ENCODE peak calls at places on chromosomes 2 and 18, in four cellular contexts. N is body of pancreas, O is sigmoid colon, Q is tibial artery. Y is an unnamed sample.

GRCh38 chr2:105573490-105573889 is 171.2 kb upstream of the NCK2 start:
- DNase-seq in N (no peak), O (no peak), Q (no peak), Y (peak; percentile 55)

GRCh38 chr2:157190151-157190550 is 67.4 kb upstream of the GALNT5 start:
- DNase-seq in O (no peak), N (no peak), Q (no peak), Y (no peak)

GRCh38 chr2:171513719-171514160 is 8.5 kb upstream of the CYBRD1 start:
- DNase-seq in O (no peak), N (no peak), Q (no peak), Y (peak; percentile 82)

GRCh38 chr2:237982039-237982725 is 15.4 kb downstream of the UBE2F start:
- DNase-seq in O (no peak), N (no peak), Q (no peak), Y (no peak)

GRCh38 chr18:68519341-68519740 is 195.6 kb downstream of the TMX3 start:
- DNase-seq in O (no peak), Q (no peak), N (no peak), Y (no peak)

GRCh38 chr2:161206491-161207032 is 46.3 kb downstream of the TANK start:
- DNase-seq in O (no peak), N (no peak), Q (no peak), Y (no peak)

GRCh38 chr18:21682276-21683051 is 22.1 kb downstream of the ABHD3 start:
- DNase-seq in O (no peak), Q (no peak), N (no peak), Y (peak; percentile 92)

GRCh38 chr2:165909466-165909865 is 44.1 kb downstream of the TTC21B start:
- DNase-seq in Q (no peak), O (no peak), N (no peak), Y (no peak)

GRCh38 chr2:45028276-45028675 is 19.0 kb upstream of the SIX2 start:
- DNase-seq in N (no peak), O (no peak), Q (no peak), Y (no peak)

GRCh38 chr18:12278153-12278764 is 24.1 kb downstream of the CIDEA start:
- DNase-seq in Q (no peak), O (no peak), N (no peak), Y (no peak)

GRCh38 chr18:37565985-37566478 is 434 bp upstream of the CELF4 start:
- DNase-seq in O (peak; percentile 61), N (peak; percentile 59), Q (no peak), Y (no peak)

GRCh38 chr18:50678651-50679415 is 118.9 kb downstream of the MAPK4 start:
- DNase-seq in O (no peak), N (no peak), Q (peak; percentile 25), Y (no peak)

GRCh38 chr2:136376798-136377211 is 258.9 kb upstream of the CXCR4 start:
- DNase-seq in O (no peak), N (no peak), Q (no peak), Y (no peak)

GRCh38 chr2:54212456-54212855 is 43.6 kb downstream of the TSPYL6 start:
- DNase-seq in Q (no peak), N (no peak), O (no peak), Y (no peak)

GRCh38 chr18:46412831-46413371 is 244.1 kb downstream of the LOXHD1 start:
- DNase-seq in O (no peak), N (no peak), Q (no peak), Y (no peak)

GRCh38 chr2:237922641-237923361 is 44.0 kb upstream of the UBE2F start:
- DNase-seq in Q (peak; percentile 72), O (peak; percentile 72), N (peak; percentile 57), Y (peak; percentile 88)

GRCh38 chr18:9965711-9966624 is 52.2 kb downstream of the VAPA start:
- DNase-seq in Q (no peak), N (no peak), O (no peak), Y (no peak)

GRCh38 chr2:212683346-212683745 is 144.7 kb upstream of the ERBB4 start:
- DNase-seq in Q (no peak), O (no peak), N (no peak), Y (no peak)

GRCh38 chr2:110828330-110828729 is 96.0 kb downstream of the ACOXL start:
- DNase-seq in Q (no peak), O (no peak), N (no peak), Y (no peak)

GRCh38 chr2:14633031-14633430 is 514 bp downstream of the LRATD1 start:
- DNase-seq in Q (no peak), N (peak; percentile 35), O (no peak), Y (peak; percentile 75)

GRCh38 chr2:102145107-102145506 is 2.6 kb downstream of the IL1R1 start:
- DNase-seq in N (no peak), O (no peak), Q (no peak), Y (no peak)

GRCh38 chr18:31648966-31649429 is 35.4 kb downstream of the B4GALT6 start:
- DNase-seq in Q (no peak), N (no peak), O (no peak), Y (peak; percentile 62)

GRCh38 chr2:222240676-222241049 is 58.1 kb downstream of the PAX3 start:
- DNase-seq in N (no peak), Q (no peak), O (no peak), Y (no peak)

GRCh38 chr2:222241054-222241453 is 57.7 kb downstream of the PAX3 start:
- DNase-seq in O (no peak), Q (no peak), N (no peak), Y (no peak)

GRCh38 chr2:222239945-222240675 is 58.7 kb downstream of the PAX3 start:
- DNase-seq in N (no peak), O (no peak), Q (no peak), Y (peak; percentile 1)

GRCh38 chr2:222238072-222238471 is 60.7 kb downstream of the PAX3 start:
- DNase-seq in N (no peak), O (no peak), Q (no peak), Y (no peak)

DNA sequence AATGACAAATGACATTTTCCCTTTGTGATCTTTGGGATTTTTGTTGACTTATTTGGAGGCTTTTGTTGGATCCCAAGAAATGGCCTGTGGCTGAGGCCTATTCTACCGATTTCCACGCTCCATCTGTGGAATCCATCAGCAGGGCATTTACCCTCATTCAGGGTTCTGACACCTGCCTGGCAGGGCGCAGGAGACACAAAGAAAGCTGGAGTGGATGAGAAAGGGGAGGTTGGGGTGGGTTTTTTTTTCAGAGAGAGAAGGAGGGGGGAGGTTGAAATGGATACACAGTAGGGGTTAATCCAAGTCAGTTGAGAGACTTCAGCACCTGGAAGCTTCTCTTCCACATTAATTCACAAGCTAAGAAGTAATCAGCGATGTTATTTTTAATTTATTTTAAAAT is 59.7 kb downstream of the PAX3 start:
- DNase-seq in Q (no peak), O (no peak), N (no peak), Y (no peak)
- H3K4me3 ChIP-seq in Q (no peak overlapping the region), O (no peak overlapping the region), N (no peak overlapping the region), Y (no peak overlapping the region)

GRCh38 chr2:20215183-20216040 is 9.5 kb downstream of the SDC1 start:
- DNase-seq in O (no peak), Q (no peak), N (no peak), Y (peak; percentile 96)

GRCh38 chr2:20212459-20212870 is 12.5 kb downstream of the SDC1 start:
- DNase-seq in N (no peak), O (no peak), Q (no peak), Y (no peak)

GRCh38 chr2:20214566-20215182 is 10.3 kb downstream of the SDC1 start:
- DNase-seq in Q (no peak), O (no peak), N (no peak), Y (no peak)

GRCh38 chr2:20212871-20213503 is 11.9 kb downstream of the SDC1 start:
- DNase-seq in O (no peak), N (peak; percentile 32), Q (no peak), Y (peak; percentile 69)

DNA sequence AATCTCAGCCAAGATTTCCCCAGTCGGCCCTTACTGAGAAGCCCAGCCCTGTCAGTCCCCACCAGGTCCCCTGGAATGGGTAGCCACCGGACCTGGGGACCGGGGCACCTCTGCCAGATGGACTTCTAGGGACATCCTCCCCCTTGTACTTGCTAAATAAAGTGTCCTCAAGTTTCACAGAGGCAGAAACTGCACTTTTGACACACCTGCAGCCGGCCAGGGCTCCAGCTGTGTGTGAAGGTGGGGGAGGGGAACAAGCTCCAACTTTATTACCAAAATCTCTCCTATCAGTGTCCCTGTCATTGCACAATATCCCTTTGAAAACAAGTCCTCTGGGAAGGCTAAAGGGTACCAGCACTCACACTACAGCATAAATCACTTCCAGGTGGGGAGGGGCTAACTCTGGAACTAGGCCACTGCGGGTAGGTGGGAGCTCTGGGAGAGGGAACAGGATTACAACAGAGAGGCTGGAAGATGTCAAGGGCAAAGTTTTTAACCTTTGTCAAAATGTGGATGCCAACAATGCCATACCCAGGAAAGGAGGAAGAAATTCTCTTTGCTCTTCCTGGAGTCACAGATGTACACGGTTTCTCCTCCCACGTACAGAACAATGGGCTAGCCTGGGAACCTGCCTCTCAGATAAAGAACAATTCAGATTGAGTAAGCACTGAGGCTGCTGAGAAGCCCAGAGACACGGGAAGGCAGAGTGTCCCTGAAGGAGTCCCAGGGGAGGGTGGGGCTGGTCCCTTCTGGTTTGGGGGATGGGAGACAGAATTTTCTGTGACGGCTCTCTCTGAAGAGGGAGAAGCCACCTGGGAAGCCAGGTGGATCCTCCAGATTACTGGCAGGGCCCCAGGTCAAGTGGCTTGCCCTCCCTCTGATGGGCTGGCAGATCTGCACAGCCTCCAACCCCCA is 11.0 kb downstream of the SDC1 start:
- DNase-seq in N (no peak), Q (no peak), O (no peak), Y (peak; percentile 74)
- H3K27ac ChIP-seq in N (no peak overlapping the region), Q (no peak overlapping the region), O (no peak overlapping the region), Y (peak overlapping the region; percentile 88)

GRCh38 chr2:11566383-11566782 is 32.5 kb downstream of the GREB1 start:
- DNase-seq in N (no peak), Q (peak; percentile 44), O (peak; percentile 30), Y (no peak)
- H3K36me3 ChIP-seq in N (no peaks in the 10 kb centered on the region), Q (no peaks in the 10 kb centered on the region), O (no peaks in the 10 kb centered on the region), Y (no peaks in the 10 kb centered on the region)

GRCh38 chr2:129929321-129930290 is 49.9 kb upstream of the RAB6C start:
- DNase-seq in Q (no peak), N (no peak), O (no peak), Y (no peak)

GRCh38 chr2:129935118-129935517 is 44.3 kb upstream of the RAB6C start:
- DNase-seq in Q (no peak), O (no peak), N (no peak), Y (no peak)

GRCh38 chr2:129930451-129930850 is 49.0 kb upstream of the RAB6C start:
- DNase-seq in N (no peak), O (no peak), Q (no peak), Y (no peak)

GRCh38 chr2:129936334-129936934 is 43.0 kb upstream of the RAB6C start:
- DNase-seq in O (no peak), N (no peak), Q (no peak), Y (no peak)

GRCh38 chr2:129934044-129934822 is 45.2 kb upstream of the RAB6C start:
- DNase-seq in O (no peak), N (no peak), Q (no peak), Y (no peak)
- H3K4me3 ChIP-seq in O (no peak overlapping the region), N (no peak overlapping the region), Q (no peak overlapping the region), Y (no peak overlapping the region)

DNA sequence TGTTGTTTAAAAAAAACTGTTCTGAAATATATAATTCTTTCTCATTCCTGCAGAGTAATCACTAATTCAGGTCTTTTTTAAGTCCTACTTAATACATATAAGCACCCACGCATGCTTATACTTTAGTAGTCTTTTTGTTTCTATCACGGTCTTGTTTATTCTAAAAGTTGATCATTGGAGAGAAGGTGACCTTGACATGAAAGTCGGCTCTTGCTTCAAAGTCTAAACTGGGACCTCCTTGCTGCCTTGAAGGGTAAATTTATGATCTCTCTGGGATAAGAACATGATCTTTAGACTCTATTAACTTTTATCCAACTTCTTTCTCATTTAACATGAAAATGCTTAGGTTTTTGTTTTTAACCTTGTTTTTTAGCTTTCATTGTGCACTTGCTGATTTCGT is 792.3 kb downstream of the DPP10 start:
- DNase-seq in N (no peak), O (no peak), Q (no peak), Y (no peak)
- H3K27ac ChIP-seq in N (no peak overlapping the region), O (no peak overlapping the region), Q (no peak overlapping the region), Y (no peak overlapping the region)